ENCODE peak calls at places on chromosomes 4 and X, in nine cellular contexts. N is NCI-H146; K is SK-MEL-5; Z is NCI-H1417; H is AG04450; I is AG08395; O is body of pancreas; F is activated naive CD8-positive, alpha-beta T cell treated with anti-CD3 and anti-CD28 coated beads for 36 hours; J is midbrain. A is an unnamed sample.
A peak's percentile ranks its signal among the peaks of the same experiment; 100 is the strongest.

GRCh38 chrX:44884944-44885343 is 12.0 kb downstream of the KDM6A start:
- DNase-seq in J (no peak), Z (no peak), I (no peak), N (no peak), H (no peak), O (no peak), F (no peak), K (peak; percentile 63), A (no peak)

GRCh38 chr4:87046111-87046510 is 111.3 kb downstream of the AFF1 start:
- DNase-seq in J (no peak), F (no peak), Z (no peak), N (no peak), I (no peak), H (no peak), O (no peak), K (no peak), A (no peak)

GRCh38 chr4:173242466-173243250 is 74.0 kb downstream of the GALNT7 start:
- DNase-seq in J (no peak), O (no peak), I (no peak), K (no peak), N (no peak), H (no peak), Z (no peak), F (peak; percentile 5), A (no peak)

GRCh38 chr4:23333946-23334878 is 555.6 kb downstream of the PPARGC1A start:
- DNase-seq in F (peak; percentile 18), O (peak; percentile 13), K (peak; percentile 85), Z (peak; percentile 97), H (peak; percentile 11), I (peak; percentile 35), J (no peak), N (peak; percentile 61), A (no peak)

GRCh38 chr4:25783943-25784342 is 78.8 kb downstream of the SEL1L3 start:
- DNase-seq in I (no peak), H (no peak), J (no peak), O (no peak), K (no peak), N (no peak), Z (no peak), F (peak; percentile 44), A (no peak)

GRCh38 chr4:45119376-45119775 is 393.0 kb upstream of the GNPDA2 start:
- DNase-seq in N (no peak), H (no peak), K (no peak), I (no peak), J (no peak), F (no peak), Z (no peak), O (no peak), A (no peak)

GRCh38 chr4:30956891-30957290 is 236.7 kb downstream of the PCDH7 start:
- DNase-seq in J (no peak), I (no peak), N (peak; percentile 6), Z (no peak), K (no peak), F (no peak), H (no peak), O (no peak), A (no peak)

GRCh38 chr4:14583331-14583730 is 418.9 kb upstream of the CPEB2 start:
- DNase-seq in O (no peak), H (no peak), Z (no peak), K (no peak), J (no peak), I (no peak), N (no peak), F (no peak), A (no peak)

GRCh38 chr4:169724251-169724650 is 33.5 kb downstream of the HPF1 start:
- DNase-seq in H (no peak), O (no peak), J (no peak), N (no peak), Z (no peak), I (peak; percentile 56), K (no peak), F (no peak), A (no peak)

GRCh38 chr4:136025540-136025939 is 1506.8 kb downstream of the PCDH18 start:
- DNase-seq in J (no peak), H (no peak), K (no peak), F (no peak), Z (no peak), I (no peak), N (no peak), O (no peak), A (no peak)

GRCh38 chrX:150683536-150684146 is 9.6 kb upstream of the MTMR1 start:
- DNase-seq in H (no peak), N (peak; percentile 52), F (no peak), J (no peak), I (peak; percentile 43), O (no peak), Z (peak; percentile 54), K (peak; percentile 71), A (peak; percentile 7)

GRCh38 chr4:4418676-4419370 is 31.9 kb downstream of the NSG1 start:
- DNase-seq in Z (peak; percentile 76), H (no peak), F (no peak), N (no peak), K (no peak), J (no peak), I (no peak), O (no peak), A (no peak)

GRCh38 chr4:24810016-24810415 is 14.6 kb downstream of the SOD3 start:
- DNase-seq in K (no peak), N (no peak), Z (no peak), F (no peak), I (no peak), O (no peak), J (no peak), H (peak; percentile 24), A (no peak)

GRCh38 chr4:3605491-3605890 is 73.3 kb upstream of the LRPAP1 start:
- DNase-seq in N (no peak), I (no peak), K (no peak), F (no peak), H (no peak), J (no peak), Z (no peak), O (no peak), A (no peak)

GRCh38 chr4:83340692-83341343 is 6.2 kb upstream of the HPSE start:
- DNase-seq in N (no peak), O (no peak), Z (no peak), F (peak; percentile 73), K (no peak), I (no peak), H (no peak), J (no peak), A (no peak)

GRCh38 chr4:141350122-141350904 is 129.6 kb downstream of the ZNF330 start:
- DNase-seq in J (no peak), K (peak; percentile 65), N (peak; percentile 3), I (peak; percentile 45), H (peak; percentile 56), F (no peak), Z (no peak), O (peak; percentile 89), A (peak; percentile 68)

GRCh38 chr4:107939307-107939706 is 8.0 kb downstream of the CYP2U1 start:
- DNase-seq in O (no peak), I (peak; percentile 45), Z (no peak), H (no peak), F (no peak), N (no peak), K (no peak), J (no peak), A (no peak)

GRCh38 chr4:82644731-82645126 is 82.9 kb upstream of the TMEM150C start:
- DNase-seq in J (no peak), H (no peak), O (no peak), F (no peak), N (no peak), Z (no peak), K (no peak), I (no peak), A (no peak)

GRCh38 chr4:23902203-23902602 is 12.4 kb upstream of the PPARGC1A start:
- DNase-seq in F (no peak), I (no peak), Z (no peak), J (no peak), H (no peak), O (no peak), K (peak; percentile 71), N (no peak), A (no peak)

GRCh38 chrX:25012433-25012735 is 3.4 kb downstream of the ARX start:
- DNase-seq in F (no peak), J (no peak), N (no peak), K (no peak), I (no peak), H (no peak), O (no peak), Z (no peak), A (no peak)

GRCh38 chr4:124965492-124965891 is 253.0 kb upstream of the ANKRD50 start:
- DNase-seq in Z (no peak), F (no peak), I (no peak), O (no peak), K (no peak), N (no peak), H (no peak), J (no peak), A (no peak)

GRCh38 chrX:154308108-154308946 is 12.7 kb downstream of the TKTL1 start:
- DNase-seq in F (peak; percentile 71), N (no peak), Z (peak; percentile 59), K (peak; percentile 67), I (peak; percentile 52), O (peak; percentile 64), H (no peak), J (peak; percentile 32), A (peak; percentile 15)

GRCh38 chrX:55326985-55327384 is 62.3 kb upstream of the PAGE3 start:
- DNase-seq in Z (no peak), K (no peak), O (no peak), J (no peak), I (no peak), N (no peak), H (no peak), F (no peak), A (no peak)

GRCh38 chrX:2828404-2829065 is at the start of gene GYG2:
- DNase-seq in K (peak; percentile 65), J (no peak), N (no peak), I (no peak), Z (no peak), O (peak; percentile 24), F (no peak), H (no peak), A (no peak)

GRCh38 chr4:175412161-175412560 is 399.9 kb downstream of the GPM6A start:
- DNase-seq in F (no peak), O (no peak), J (no peak), I (no peak), Z (no peak), K (no peak), N (no peak), H (no peak), A (no peak)

GRCh38 chr4:169098054-169098896 is 88.2 kb upstream of the CBR4 start:
- DNase-seq in O (no peak), F (no peak), J (no peak), I (no peak), H (no peak), K (no peak), N (no peak), Z (no peak), A (no peak)

GRCh38 chr4:110163327-110164070 is 34.9 kb downstream of the ELOVL6 start:
- DNase-seq in N (no peak), J (no peak), I (peak; percentile 65), K (no peak), Z (no peak), O (no peak), H (no peak), F (no peak), A (no peak)

GRCh38 chrX:119784747-119785446 is 6.5 kb downstream of the RPL39 start:
- DNase-seq in Z (no peak), J (no peak), N (peak; percentile 11), K (peak; percentile 54), F (peak; percentile 44), I (peak; percentile 31), O (peak; percentile 30), H (no peak), A (no peak)

GRCh38 chrX:23008431-23009099 is 8.8 kb downstream of the DDX53 start:
- DNase-seq in O (no peak), I (no peak), Z (no peak), N (no peak), K (peak; percentile 52), H (no peak), J (peak; percentile 21), F (no peak), A (no peak)

GRCh38 chr4:67332627-67333026 is 212.7 kb downstream of the CENPC start:
- DNase-seq in F (no peak), O (no peak), I (no peak), N (no peak), K (peak; percentile 59), Z (no peak), J (no peak), H (no peak), A (no peak)

GRCh38 chrX:3263681-3264126 is 82.7 kb downstream of the MXRA5 start:
- DNase-seq in O (no peak), H (no peak), N (no peak), I (peak; percentile 6), J (no peak), Z (no peak), K (no peak), F (no peak), A (no peak)

A was measured in prostate gland.